ENCODE peak calls at places on chromosomes 12 and 14, in four cellular contexts. One of them, this sample, is unnamed.

GRCh38 chr14:48350971-48351370 is 675.6 kb upstream of the MDGA2 start:
- DNase-seq in H54: no peak
- DNase-seq in CD4-positive, alpha-beta T cell: no peak
- DNase-seq in OCI-LY7: no peak
- DNase-seq in this sample: no peak

GRCh38 chr14:90642239-90642717 is 174.0 kb downstream of the TTC7B start:
- DNase-seq in H54: no peak
- DNase-seq in CD4-positive, alpha-beta T cell: no peak
- DNase-seq in OCI-LY7: no peak
- DNase-seq in this sample: no peak

GRCh38 chr14:24368562-24369252 is 723 bp downstream of the NFATC4 start:
- DNase-seq in H54: no peak
- DNase-seq in CD4-positive, alpha-beta T cell: no peak
- DNase-seq in OCI-LY7: peak; percentile 53
- DNase-seq in this sample: peak; percentile 72

GRCh38 chr12:39401459-39401858 is 41.5 kb downstream of the KIF21A start:
- DNase-seq in H54: no peak
- DNase-seq in CD4-positive, alpha-beta T cell: no peak
- DNase-seq in OCI-LY7: no peak
- DNase-seq in this sample: no peak

GRCh38 chr12:24595652-24596235 is 353.2 kb downstream of the BCAT1 start:
- DNase-seq in H54: no peak
- DNase-seq in CD4-positive, alpha-beta T cell: no peak
- DNase-seq in OCI-LY7: peak; percentile 24
- DNase-seq in this sample: no peak

GRCh38 chr12:49389092-49389703 is 21.9 kb downstream of the SPATS2 start:
- DNase-seq in H54: no peak
- DNase-seq in CD4-positive, alpha-beta T cell: peak; percentile 46
- DNase-seq in OCI-LY7: no peak
- DNase-seq in this sample: no peak

GRCh38 chr14:61106627-61107147 is 125.6 kb downstream of the SLC38A6 start:
- DNase-seq in H54: no peak
- DNase-seq in CD4-positive, alpha-beta T cell: no peak
- DNase-seq in OCI-LY7: peak; percentile 52
- DNase-seq in this sample: no peak

GRCh38 chr12:24378548-24379011 is 429.1 kb upstream of the SOX5 start:
- DNase-seq in H54: no peak
- DNase-seq in CD4-positive, alpha-beta T cell: no peak
- DNase-seq in OCI-LY7: no peak
- DNase-seq in this sample: no peak

GRCh38 chr14:90522585-90523191 is 125.9 kb downstream of the CALM1 start:
- DNase-seq in H54: peak; percentile 82
- DNase-seq in CD4-positive, alpha-beta T cell: no peak
- DNase-seq in OCI-LY7: no peak
- DNase-seq in this sample: no peak

GRCh38 chr14:34275038-34275437 is 187.0 kb downstream of the SPTSSA start:
- DNase-seq in H54: no peak
- DNase-seq in CD4-positive, alpha-beta T cell: no peak
- DNase-seq in OCI-LY7: no peak
- DNase-seq in this sample: no peak

GRCh38 chr12:93591137-93591868 is 18.8 kb downstream of the SOCS2 start:
- DNase-seq in H54: peak; percentile 41
- DNase-seq in CD4-positive, alpha-beta T cell: peak; percentile 11
- DNase-seq in OCI-LY7: peak; percentile 38
- DNase-seq in this sample: peak; percentile 45

GRCh38 chr12:93292731-93293566 is 84.8 kb upstream of the NUDT4 start:
- DNase-seq in H54: no peak
- DNase-seq in CD4-positive, alpha-beta T cell: no peak
- DNase-seq in OCI-LY7: no peak
- DNase-seq in this sample: no peak

GRCh38 chr12:51245476-51246253 is 7.0 kb downstream of the DAZAP2 start:
- DNase-seq in H54: no peak
- DNase-seq in CD4-positive, alpha-beta T cell: no peak
- DNase-seq in OCI-LY7: no peak
- DNase-seq in this sample: no peak

GRCh38 chr14:96370528-96370927 is 7.2 kb downstream of the GSKIP start:
- DNase-seq in H54: no peak
- DNase-seq in CD4-positive, alpha-beta T cell: no peak
- DNase-seq in OCI-LY7: no peak
- DNase-seq in this sample: no peak

GRCh38 chr14:60195179-60195810 is 30.1 kb upstream of the DHRS7 start:
- DNase-seq in H54: no peak
- DNase-seq in CD4-positive, alpha-beta T cell: no peak
- DNase-seq in OCI-LY7: peak; percentile 67
- DNase-seq in this sample: no peak

GRCh38 chr12:67026847-67027246 is 242.3 kb upstream of the CAND1 start:
- DNase-seq in H54: no peak
- DNase-seq in CD4-positive, alpha-beta T cell: no peak
- DNase-seq in OCI-LY7: no peak
- DNase-seq in this sample: no peak

GRCh38 chr12:24138041-24138440 is 188.6 kb upstream of the SOX5 start:
- DNase-seq in H54: no peak
- DNase-seq in CD4-positive, alpha-beta T cell: no peak
- DNase-seq in OCI-LY7: no peak
- DNase-seq in this sample: no peak

GRCh38 chr12:52992699-52993557 is 13.3 kb upstream of the EIF4B start:
- DNase-seq in H54: peak; percentile 74
- DNase-seq in CD4-positive, alpha-beta T cell: no peak
- DNase-seq in OCI-LY7: no peak
- DNase-seq in this sample: no peak

GRCh38 chr14:56817396-56817921 is 7.2 kb upstream of the OTX2 start:
- DNase-seq in H54: no peak
- DNase-seq in CD4-positive, alpha-beta T cell: no peak
- DNase-seq in OCI-LY7: no peak
- DNase-seq in this sample: no peak

GRCh38 chr14:61320806-61321384 is 484 bp upstream of the PRKCH start:
- DNase-seq in H54: no peak
- DNase-seq in CD4-positive, alpha-beta T cell: no peak
- DNase-seq in OCI-LY7: no peak
- DNase-seq in this sample: no peak

GRCh38 chr14:58697927-58698641 is 60.3 kb downstream of the DACT1 start:
- DNase-seq in H54: no peak
- DNase-seq in CD4-positive, alpha-beta T cell: no peak
- DNase-seq in OCI-LY7: no peak
- DNase-seq in this sample: no peak

GRCh38 chr14:98136420-98136819 is 1135.6 kb downstream of the BCL11B start:
- DNase-seq in H54: no peak
- DNase-seq in CD4-positive, alpha-beta T cell: no peak
- DNase-seq in OCI-LY7: no peak
- DNase-seq in this sample: no peak

GRCh38 chr12:106276032-106276728 is 26.4 kb upstream of the TCP11L2 start:
- DNase-seq in H54: no peak
- DNase-seq in CD4-positive, alpha-beta T cell: no peak
- DNase-seq in OCI-LY7: peak; percentile 32
- DNase-seq in this sample: peak; percentile 81

GRCh38 chr12:13095266-13095995 is 8.0 kb downstream of the GSG1 start:
- DNase-seq in H54: no peak
- DNase-seq in CD4-positive, alpha-beta T cell: no peak
- DNase-seq in OCI-LY7: no peak
- DNase-seq in this sample: no peak

GRCh38 chr12:27970981-27971489 is 1.5 kb downstream of the PTHLH start:
- DNase-seq in H54: no peak
- DNase-seq in CD4-positive, alpha-beta T cell: no peak
- DNase-seq in OCI-LY7: no peak
- DNase-seq in this sample: no peak

GRCh38 chr12:27615331-27615891 is 80.8 kb upstream of the REP15 start:
- DNase-seq in H54: no peak
- DNase-seq in CD4-positive, alpha-beta T cell: no peak
- DNase-seq in OCI-LY7: no peak
- DNase-seq in this sample: no peak

GRCh38 chr14:68028075-68028474 is 208.5 kb downstream of the RAD51B start:
- DNase-seq in H54: no peak
- DNase-seq in CD4-positive, alpha-beta T cell: no peak
- DNase-seq in OCI-LY7: no peak
- DNase-seq in this sample: no peak

GRCh38 chr12:57674691-57675090 is 19.2 kb upstream of the OS9 start:
- DNase-seq in H54: no peak
- DNase-seq in CD4-positive, alpha-beta T cell: no peak
- DNase-seq in OCI-LY7: no peak
- DNase-seq in this sample: no peak

GRCh38 chr12:10718279-10718821 is 4.8 kb downstream of the YBX3 start:
- DNase-seq in H54: no peak
- DNase-seq in CD4-positive, alpha-beta T cell: no peak
- DNase-seq in OCI-LY7: no peak
- DNase-seq in this sample: no peak

GRCh38 chr12:57430117-57430930 is 519 bp downstream of the R3HDM2 start:
- DNase-seq in H54: peak; percentile 21
- DNase-seq in CD4-positive, alpha-beta T cell: peak; percentile 43
- DNase-seq in OCI-LY7: peak; percentile 78
- DNase-seq in this sample: no peak

GRCh38 chr12:4664111-4664510 is 15.2 kb downstream of the NDUFA9 start:
- DNase-seq in H54: peak; percentile 50
- DNase-seq in CD4-positive, alpha-beta T cell: no peak
- DNase-seq in OCI-LY7: no peak
- DNase-seq in this sample: no peak